ENCODE peak calls at places on chromosomes 16 and 17, in five cellular contexts. K is sciatic nerve; P is stimulated activated naive CD8-positive, alpha-beta T cell treated with anti-CD3 and anti-CD28 coated beads, Interleukin-15, amount 100 ng/mL, for 72 hours; A is T-cell; U is left lung. E is an unnamed sample.

GRCh38 chr16:67959520-67959919 is 8.9 kb downstream of the SLC12A4 start:
- ATAC-seq in U (peak), K (peak), A (no peak), P (no peak), E (no peak)

GRCh38 chr17:55237826-55238196 is 26.9 kb upstream of the HLF start:
- ATAC-seq in U (no peak), A (no peak), K (no peak), P (no peak), E (no peak)

GRCh38 chr16:67786491-67786890 is 19.9 kb downstream of the RANBP10 start:
- ATAC-seq in P (no peak), U (no peak), A (no peak), K (no peak), E (no peak)

GRCh38 chr17:35903451-35903850 is 23.3 kb upstream of the CCL5 start:
- ATAC-seq in A (no peak), U (no peak), K (no peak), P (no peak), E (no peak)

GRCh38 chr17:75838410-75838809 is 5.8 kb downstream of the UNC13D start:
- ATAC-seq in U (no peak), P (no peak), K (no peak), A (no peak), E (no peak)

GRCh38 chr17:60817187-60817586 is 139.5 kb downstream of the BCAS3 start:
- ATAC-seq in U (peak), K (no peak), P (no peak), A (no peak), E (no peak)

GRCh38 chr17:17741346-17742023 is 60.2 kb downstream of the RAI1 start:
- ATAC-seq in A (no peak), K (peak), U (no peak), P (no peak), E (no peak)

GRCh38 chr17:62008294-62008693 is 56.8 kb downstream of the MED13 start:
- ATAC-seq in A (no peak), P (peak), K (no peak), U (no peak), E (no peak)